ENCODE peak calls at places on chromosomes 11 and 22, in four cellular contexts. One of them, this sample, is unnamed.

GRCh38 chr22:32932176-32932575 is 126.0 kb downstream of the SYN3 start:
- DNase-seq in WTC11: no peak
- DNase-seq in HepG2: peak; percentile 31
- DNase-seq in SK-N-SH: no peak
- DNase-seq in this sample: no peak

GRCh38 chr11:81990659-81991443 is 742.8 kb downstream of the FAM181B start:
- DNase-seq in WTC11: no peak
- DNase-seq in HepG2: no peak
- DNase-seq in SK-N-SH: no peak
- DNase-seq in this sample: no peak

GRCh38 chr11:829116-829945 is 1.6 kb downstream of the CRACR2B start:
- DNase-seq in WTC11: peak; percentile 60
- DNase-seq in HepG2: no peak
- DNase-seq in SK-N-SH: no peak
- DNase-seq in this sample: no peak

GRCh38 chr11:130775306-130776043 is 140.8 kb downstream of the SNX19 start:
- DNase-seq in WTC11: no peak
- DNase-seq in HepG2: no peak
- DNase-seq in SK-N-SH: no peak
- DNase-seq in this sample: no peak

GRCh38 chr11:112315057-112315720 is 54.5 kb upstream of the PLET1 start:
- DNase-seq in WTC11: no peak
- DNase-seq in HepG2: no peak
- DNase-seq in SK-N-SH: no peak
- DNase-seq in this sample: no peak

GRCh38 chr22:20211997-20212753 is 55.9 kb downstream of the RTN4R start:
- DNase-seq in WTC11: no peak
- DNase-seq in HepG2: no peak
- DNase-seq in SK-N-SH: peak; percentile 94
- DNase-seq in this sample: peak; percentile 99

GRCh38 chr22:30265851-30266444 is 703 bp downstream of the OSM start:
- DNase-seq in WTC11: no peak
- DNase-seq in HepG2: no peak
- DNase-seq in SK-N-SH: no peak
- DNase-seq in this sample: peak; percentile 71

GRCh38 chr22:39493759-39494158 is 8.3 kb upstream of the MIEF1 start:
- DNase-seq in WTC11: no peak
- DNase-seq in HepG2: no peak
- DNase-seq in SK-N-SH: no peak
- DNase-seq in this sample: no peak

GRCh38 chr22:27581688-27582087 is 219.9 kb downstream of the MN1 start:
- DNase-seq in WTC11: no peak
- DNase-seq in HepG2: no peak
- DNase-seq in SK-N-SH: no peak
- DNase-seq in this sample: no peak

GRCh38 chr11:8229299-8230177 is 34.1 kb downstream of the LMO1 start:
- DNase-seq in WTC11: no peak
- DNase-seq in HepG2: no peak
- DNase-seq in SK-N-SH: peak; percentile 83
- DNase-seq in this sample: no peak

GRCh38 chr11:117606807-117607206 is 190.2 kb downstream of the DSCAML1 start:
- DNase-seq in WTC11: no peak
- DNase-seq in HepG2: no peak
- DNase-seq in SK-N-SH: no peak
- DNase-seq in this sample: no peak

GRCh38 chr11:20598487-20598886 is 921 bp upstream of the SLC6A5 start:
- DNase-seq in WTC11: no peak
- DNase-seq in HepG2: no peak
- DNase-seq in SK-N-SH: no peak
- DNase-seq in this sample: no peak

GRCh38 chr11:131042041-131042390 is 125.7 kb upstream of the SNX19 start:
- DNase-seq in WTC11: no peak
- DNase-seq in HepG2: no peak
- DNase-seq in SK-N-SH: no peak
- DNase-seq in this sample: no peak

GRCh38 chr11:721913-722811 is 16.1 kb downstream of the EPS8L2 start:
- DNase-seq in WTC11: no peak
- DNase-seq in HepG2: no peak
- DNase-seq in SK-N-SH: peak; percentile 63
- DNase-seq in this sample: peak; percentile 50

GRCh38 chr22:26526165-26526564 is 13.9 kb upstream of the TFIP11 start:
- DNase-seq in WTC11: no peak
- DNase-seq in HepG2: no peak
- DNase-seq in SK-N-SH: no peak
- DNase-seq in this sample: no peak

GRCh38 chr11:110527146-110527545 is 97.4 kb downstream of the FDX1 start:
- DNase-seq in WTC11: no peak
- DNase-seq in HepG2: no peak
- DNase-seq in SK-N-SH: no peak
- DNase-seq in this sample: no peak

GRCh38 chr11:109954534-109954933 is 138.7 kb upstream of the ZC3H12C start:
- DNase-seq in WTC11: no peak
- DNase-seq in HepG2: no peak
- DNase-seq in SK-N-SH: no peak
- DNase-seq in this sample: no peak

GRCh38 chr11:66546368-66546965 is at the start of gene ACTN3:
- DNase-seq in WTC11: peak; percentile 81
- DNase-seq in HepG2: peak; percentile 17
- DNase-seq in SK-N-SH: peak; percentile 48
- DNase-seq in this sample: no peak

GRCh38 chr11:26025680-26026079 is 306.2 kb upstream of the ANO3 start:
- DNase-seq in WTC11: no peak
- DNase-seq in HepG2: no peak
- DNase-seq in SK-N-SH: no peak
- DNase-seq in this sample: no peak

GRCh38 chr22:39288135-39288898 is 31.1 kb downstream of the RPL3 start:
- DNase-seq in WTC11: no peak
- DNase-seq in HepG2: no peak
- DNase-seq in SK-N-SH: no peak
- DNase-seq in this sample: no peak

GRCh38 chr11:19938051-19938856 is 222.0 kb downstream of the DBX1 start:
- DNase-seq in WTC11: peak; percentile 76
- DNase-seq in HepG2: peak; percentile 40
- DNase-seq in SK-N-SH: peak; percentile 77
- DNase-seq in this sample: peak; percentile 84

GRCh38 chr11:67085617-67086016 is 29.0 kb downstream of the RHOD start:
- DNase-seq in WTC11: no peak
- DNase-seq in HepG2: no peak
- DNase-seq in SK-N-SH: no peak
- DNase-seq in this sample: no peak

GRCh38 chr22:43861529-43861928 is 784 bp downstream of the SULT4A1 start:
- DNase-seq in WTC11: peak; percentile 14
- DNase-seq in HepG2: no peak
- DNase-seq in SK-N-SH: peak; percentile 48
- DNase-seq in this sample: no peak

GRCh38 chr22:22953796-22954195 is 66.2 kb downstream of the IGLL5 start:
- DNase-seq in WTC11: no peak
- DNase-seq in HepG2: no peak
- DNase-seq in SK-N-SH: no peak
- DNase-seq in this sample: no peak

GRCh38 chr11:17164361-17165246 is 43.2 kb downstream of the PIK3C2A start:
- DNase-seq in WTC11: no peak
- DNase-seq in HepG2: peak; percentile 53
- DNase-seq in SK-N-SH: no peak
- DNase-seq in this sample: no peak

GRCh38 chr22:23156286-23156685 is 11.0 kb downstream of the RAB36 start:
- DNase-seq in WTC11: peak; percentile 50
- DNase-seq in HepG2: no peak
- DNase-seq in SK-N-SH: no peak
- DNase-seq in this sample: peak; percentile 83

GRCh38 chr11:2813141-2813908 is 72.2 kb downstream of the CDKN1C start:
- DNase-seq in WTC11: no peak
- DNase-seq in HepG2: peak; percentile 35
- DNase-seq in SK-N-SH: no peak
- DNase-seq in this sample: no peak

GRCh38 chr11:41508121-41508520 is 48.7 kb upstream of the LRRC4C start:
- DNase-seq in WTC11: no peak
- DNase-seq in HepG2: no peak
- DNase-seq in SK-N-SH: no peak
- DNase-seq in this sample: no peak

GRCh38 chr11:134978388-134979088 is 566.5 kb upstream of the B3GAT1 start:
- DNase-seq in WTC11: peak; percentile 29
- DNase-seq in HepG2: no peak
- DNase-seq in SK-N-SH: peak; percentile 32
- DNase-seq in this sample: peak; percentile 16

GRCh38 chr11:14386895-14387480 is 28.0 kb upstream of the RRAS2 start:
- DNase-seq in WTC11: peak; percentile 53
- DNase-seq in HepG2: no peak
- DNase-seq in SK-N-SH: peak; percentile 58
- DNase-seq in this sample: no peak

GRCh38 chr11:29282088-29282487 is 734.7 kb downstream of the KCNA4 start:
- DNase-seq in WTC11: no peak
- DNase-seq in HepG2: peak; percentile 69
- DNase-seq in SK-N-SH: no peak
- DNase-seq in this sample: no peak

GRCh38 chr22:49976439-49977175 is 16.0 kb downstream of the PIM3 start:
- DNase-seq in WTC11: no peak
- DNase-seq in HepG2: no peak
- DNase-seq in SK-N-SH: peak; percentile 28
- DNase-seq in this sample: peak; percentile 14

GRCh38 chr22:36443198-36443770 is 38.2 kb downstream of the TXN2 start:
- DNase-seq in WTC11: no peak
- DNase-seq in HepG2: no peak
- DNase-seq in SK-N-SH: no peak
- DNase-seq in this sample: no peak

GRCh38 chr11:69683764-69684333 is 8.7 kb upstream of the LTO1 start:
- DNase-seq in WTC11: peak; percentile 75
- DNase-seq in HepG2: peak; percentile 80
- DNase-seq in SK-N-SH: no peak
- DNase-seq in this sample: peak; percentile 54

GRCh38 chr22:23796461-23796860 is 9.7 kb downstream of the SMARCB1 start:
- DNase-seq in WTC11: no peak
- DNase-seq in HepG2: no peak
- DNase-seq in SK-N-SH: peak; percentile 8
- DNase-seq in this sample: no peak

GRCh38 chr11:107792049-107792443 is 66.5 kb downstream of the SLC35F2 start:
- DNase-seq in WTC11: no peak
- DNase-seq in HepG2: no peak
- DNase-seq in SK-N-SH: peak; percentile 37
- DNase-seq in this sample: no peak

GRCh38 chr11:36558511-36559413 is 9.0 kb upstream of the RAG1 start:
- DNase-seq in WTC11: no peak
- DNase-seq in HepG2: no peak
- DNase-seq in SK-N-SH: no peak
- DNase-seq in this sample: no peak
- TF ChIP-seq FOXJ3 in WTC11: no peak
- TF ChIP-seq FOXJ3 in HepG2: no peak
- TF ChIP-seq FOXJ3 in SK-N-SH: no peak
- TF ChIP-seq FOXJ3 in this sample: no peak

DNA sequence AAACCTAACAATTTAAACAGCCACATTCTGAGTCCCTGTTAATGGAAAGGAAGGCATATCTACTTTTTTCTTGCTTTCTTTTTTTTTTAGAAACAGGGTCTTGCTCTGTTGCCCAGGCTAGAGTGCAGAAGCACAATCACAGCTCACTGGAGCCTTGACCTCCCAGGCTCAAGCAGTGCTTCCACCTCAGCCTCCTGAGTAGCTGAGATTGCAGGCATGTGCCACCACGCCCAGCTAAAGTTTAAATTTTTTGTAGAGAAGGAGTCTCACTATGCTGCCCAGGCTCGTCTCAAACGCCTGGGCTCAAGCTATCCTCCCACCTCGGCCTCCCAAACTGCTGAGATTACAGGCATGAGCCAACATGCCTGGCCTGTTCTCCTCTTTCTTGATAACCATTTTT is 25.4 kb downstream of the ARFGAP3 start:
- DNase-seq in WTC11: no peak
- DNase-seq in HepG2: no peak
- DNase-seq in SK-N-SH: no peak
- DNase-seq in this sample: no peak
- TF ChIP-seq FOXJ3 in WTC11: no peak
- TF ChIP-seq FOXJ3 in HepG2: no peak
- TF ChIP-seq FOXJ3 in SK-N-SH: no peak
- TF ChIP-seq FOXJ3 in this sample: no peak

GRCh38 chr11:113778111-113778910 is 1.3 kb upstream of the CLDN25 start:
- DNase-seq in WTC11: no peak
- DNase-seq in HepG2: peak; percentile 40
- DNase-seq in SK-N-SH: peak; percentile 58
- DNase-seq in this sample: no peak
- TF ChIP-seq FOXJ3 in WTC11: no peak
- TF ChIP-seq FOXJ3 in HepG2: no peak
- TF ChIP-seq FOXJ3 in SK-N-SH: peak; percentile 64
- TF ChIP-seq FOXJ3 in this sample: no peak

DNA sequence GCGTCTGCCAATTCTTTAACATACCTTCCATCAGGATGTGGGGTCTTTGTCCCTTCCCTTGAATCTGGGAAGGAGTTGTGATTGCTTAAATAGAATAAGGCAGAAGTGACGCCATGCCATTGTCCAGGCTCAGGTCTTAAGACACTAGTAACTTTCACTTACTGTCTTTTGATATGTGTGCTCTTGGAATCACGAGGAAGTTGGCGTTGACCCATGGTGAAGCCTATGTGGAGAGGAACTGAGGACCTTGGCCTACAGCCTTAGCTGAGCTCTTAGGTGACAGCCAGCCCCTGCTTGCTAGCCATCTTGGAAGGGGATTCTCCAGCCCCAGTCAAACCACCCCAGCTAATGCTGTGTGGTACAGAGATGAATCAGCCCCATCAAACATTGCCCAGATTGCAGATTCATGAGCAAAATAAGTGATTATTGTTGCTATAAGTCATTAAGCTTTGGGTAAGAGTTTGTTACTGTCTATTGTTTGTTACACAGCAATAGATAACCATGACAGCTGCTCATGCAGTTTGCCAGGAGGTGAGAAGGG is 17.6 kb upstream of the CLPB start:
- DNase-seq in WTC11: no peak
- DNase-seq in HepG2: no peak
- DNase-seq in SK-N-SH: no peak
- DNase-seq in this sample: no peak
- TF ChIP-seq FOXJ3 in WTC11: no peak
- TF ChIP-seq FOXJ3 in HepG2: no peak
- TF ChIP-seq FOXJ3 in SK-N-SH: no peak
- TF ChIP-seq FOXJ3 in this sample: no peak

DNA sequence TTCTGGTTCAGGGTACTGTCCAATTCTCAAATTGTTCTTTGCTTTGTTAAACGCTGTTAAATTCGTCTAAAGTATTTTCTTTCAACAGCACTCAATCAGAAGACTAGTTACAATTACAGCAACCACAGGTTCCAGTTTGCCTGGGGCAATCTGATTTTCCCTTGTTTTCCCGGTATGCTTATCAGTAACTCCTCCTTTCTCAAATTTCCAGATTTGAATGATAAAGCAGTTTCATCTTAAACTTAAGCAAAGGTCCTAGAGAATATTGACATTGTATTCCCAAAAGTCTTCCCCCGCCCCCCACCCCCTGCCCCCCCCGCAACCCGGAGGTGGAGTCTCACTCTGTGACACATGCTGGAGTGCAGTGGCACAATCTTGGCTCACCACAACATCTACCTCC is 10.5 kb upstream of the USP28 start:
- DNase-seq in WTC11: no peak
- DNase-seq in HepG2: no peak
- DNase-seq in SK-N-SH: no peak
- DNase-seq in this sample: no peak
- TF ChIP-seq FOXJ3 in WTC11: no peak
- TF ChIP-seq FOXJ3 in HepG2: no peak
- TF ChIP-seq FOXJ3 in SK-N-SH: no peak
- TF ChIP-seq FOXJ3 in this sample: no peak